ENCODE peak calls at places on chromosomes 4 and X, in four cellular contexts. D, J, M and X are unnamed samples.

GRCh38 chrX:45768666-45769065 is 568.0 kb upstream of the DIPK2B start:
- DNase-seq in M (no peak), J (no peak), D (no peak), X (no peak)

GRCh38 chr4:79576480-79576803 is 168.4 kb upstream of the GK2 start:
- DNase-seq in D (no peak), M (no peak), J (no peak), X (peak)

GRCh38 chr4:12555011-12555410 is 929.1 kb downstream of the RAB28 start:
- DNase-seq in M (no peak), D (no peak), J (no peak), X (no peak)

GRCh38 chr4:180913750-180914149 is 1329.5 kb upstream of the TENM3 start:
- DNase-seq in D (no peak), J (no peak), M (no peak), X (no peak)

GRCh38 chrX:2928583-2929434 is at the start of gene ARSD:
- DNase-seq in D (no peak), M (peak), J (no peak), X (peak)

GRCh38 chr4:17324431-17324830 is 187.5 kb downstream of the QDPR start:
- DNase-seq in M (no peak), D (no peak), J (peak), X (peak)

GRCh38 chr4:26000274-26000950 is 86.4 kb downstream of the SMIM20 start:
- DNase-seq in J (no peak), M (no peak), D (no peak), X (no peak)

GRCh38 chr4:66629927-66630326 is 915.4 kb downstream of the CENPC start:
- DNase-seq in M (no peak), D (no peak), J (no peak), X (no peak)

GRCh38 chr4:74624351-74625151 is 169.8 kb downstream of the BTC start:
- DNase-seq in D (no peak), J (no peak), M (no peak), X (peak)

GRCh38 chr4:184448828-184449227 is 25.5 kb downstream of the IRF2 start:
- DNase-seq in J (no peak), M (no peak), D (no peak), X (no peak)

GRCh38 chrX:135112096-135112729 is 8.1 kb downstream of the ETDB start:
- DNase-seq in D (no peak), J (peak), M (no peak), X (no peak)

GRCh38 chr4:84938316-84938715 is 28.2 kb downstream of the WDFY3 start:
- DNase-seq in D (no peak), M (no peak), J (no peak), X (peak)

GRCh38 chrX:74449322-74449936 is 28.1 kb downstream of the SLC16A2 start:
- DNase-seq in D (no peak), M (no peak), J (no peak), X (no peak)

GRCh38 chr4:93788712-93789111 is 39.8 kb upstream of the ATOH1 start:
- DNase-seq in J (peak), M (no peak), D (no peak), X (peak)

GRCh38 chrX:48937065-48937907 is 18.5 kb upstream of the PIM2 start:
- DNase-seq in D (peak), M (no peak), J (peak), X (no peak)

GRCh38 chrX:5733483-5733882 is 495.2 kb downstream of the NLGN4X start:
- DNase-seq in M (no peak), D (no peak), J (no peak), X (no peak)

GRCh38 chrX:100648601-100649417 is 4.8 kb downstream of the SRPX2 start:
- DNase-seq in J (no peak), D (no peak), M (no peak), X (peak)

GRCh38 chr4:80454040-80454439 is 118.5 kb downstream of the CFAP299 start:
- DNase-seq in D (no peak), J (no peak), M (no peak), X (no peak)

GRCh38 chrX:1119275-1119674 is 93.2 kb downstream of the CRLF2 start:
- DNase-seq in D (no peak), J (no peak), M (no peak), X (no peak)

GRCh38 chr4:138889216-138889615 is 126.4 kb upstream of the NOCT start:
- DNase-seq in D (no peak), M (no peak), J (no peak), X (no peak)

GRCh38 chrX:78037881-78038280 is 66.2 kb upstream of the PGK1 start:
- DNase-seq in J (no peak), D (no peak), M (no peak), X (no peak)

GRCh38 chr4:54941994-54942552 is 183.3 kb downstream of the KDR start:
- DNase-seq in M (no peak), J (no peak), D (no peak), X (no peak)

GRCh38 chrX:23699636-23700194 is 32.4 kb downstream of the PRDX4 start:
- DNase-seq in D (no peak), M (no peak), J (peak), X (no peak)

GRCh38 chr4:45453258-45453841 is 670.5 kb downstream of the GABRG1 start:
- DNase-seq in D (no peak), M (no peak), J (no peak), X (peak)

GRCh38 chr4:83454626-83455025 is 997 bp downstream of the HELQ start:
- DNase-seq in D (no peak), J (no peak), M (no peak), X (no peak)

GRCh38 chr4:7007944-7008343 is 35.2 kb upstream of the TADA2B start:
- DNase-seq in M (no peak), J (peak), D (no peak), X (peak)

GRCh38 chrX:9342581-9343051 is 122.2 kb upstream of the TBL1X start:
- DNase-seq in M (peak), D (no peak), J (peak), X (peak)

GRCh38 chrX:13863326-13863725 is 46.4 kb upstream of the GPM6B start:
- DNase-seq in M (no peak), D (no peak), J (no peak), X (no peak)

GRCh38 chrX:13864264-13864663 is 47.4 kb upstream of the GPM6B start:
- DNase-seq in J (no peak), D (no peak), M (no peak), X (no peak)

DNA sequence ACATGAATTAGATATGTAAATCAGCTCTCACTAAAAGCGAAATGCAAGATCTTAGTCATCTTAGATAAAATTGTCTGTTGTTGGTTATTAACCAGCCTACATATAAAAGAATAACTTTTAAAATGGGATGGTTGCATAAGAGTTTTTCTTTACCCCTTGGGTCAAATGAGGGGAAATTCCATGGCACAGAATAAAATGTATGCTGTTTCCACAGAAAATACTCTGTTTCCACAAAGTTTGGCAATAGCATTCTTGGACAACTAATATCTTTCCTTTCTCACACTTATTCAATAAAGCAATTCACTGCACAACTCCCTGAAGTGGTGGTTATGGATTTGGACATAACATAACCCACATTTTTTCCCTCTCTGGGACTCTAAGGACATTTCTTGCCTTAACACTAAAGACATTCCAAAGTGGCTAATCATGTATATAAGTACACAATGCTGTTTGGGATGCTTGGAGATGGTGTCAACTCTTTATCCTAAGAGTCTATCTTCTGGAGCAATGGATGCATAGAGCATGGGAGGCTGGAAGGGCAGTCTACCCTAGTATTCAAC is 51.7 kb upstream of the GPM6B start:
- DNase-seq in D (no peak), M (no peak), J (no peak), X (no peak)
- TF ChIP-seq CBX5 in D (no peak), M (no peak), J (no peak), X (no peak)

GRCh38 chr4:173264245-173264959 is 69.8 kb downstream of the HMGB2 start:
- DNase-seq in J (peak), M (no peak), D (no peak), X (no peak)
- TF ChIP-seq ATF2 in J (no peak), M (no peak), D (no peak), X (no peak)

GRCh38 chrX:97787849-97788248 is 904.1 kb downstream of the RPA4 start:
- DNase-seq in M (no peak), J (no peak), D (no peak), X (no peak)
- TF ChIP-seq USF2 in M (no peak), J (no peak), D (no peak), X (no peak)

GRCh38 chrX:107596651-107597050 is 31.7 kb upstream of the PRPS1 start:
- DNase-seq in J (no peak), D (no peak), M (no peak), X (no peak)
- TF ChIP-seq CBX5 in J (no peak), D (no peak), M (no peak), X (no peak)

DNA sequence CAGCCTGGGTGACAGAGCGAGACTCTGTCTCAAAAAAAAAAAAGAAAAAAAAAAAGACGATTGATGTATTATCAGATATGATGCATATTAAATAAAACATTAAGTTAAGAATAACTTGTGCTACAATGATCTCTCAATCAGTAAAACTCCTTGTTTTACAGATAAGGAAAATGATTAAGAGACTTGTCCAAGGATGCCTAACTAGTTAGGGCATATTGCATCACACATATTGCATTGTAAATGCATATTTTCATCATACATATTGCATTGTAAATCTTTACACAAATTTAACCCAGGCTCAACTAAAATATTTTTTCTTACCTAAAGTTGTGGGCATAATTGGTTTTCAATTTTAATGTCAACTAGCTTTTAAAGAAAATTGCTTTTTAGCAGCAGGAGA is 26.3 kb downstream of the TBCK start:
- DNase-seq in J (no peak), D (no peak), M (no peak), X (no peak)
- TF ChIP-seq ATF2 in J (no peak), D (no peak), M (no peak), X (no peak)

DNA sequence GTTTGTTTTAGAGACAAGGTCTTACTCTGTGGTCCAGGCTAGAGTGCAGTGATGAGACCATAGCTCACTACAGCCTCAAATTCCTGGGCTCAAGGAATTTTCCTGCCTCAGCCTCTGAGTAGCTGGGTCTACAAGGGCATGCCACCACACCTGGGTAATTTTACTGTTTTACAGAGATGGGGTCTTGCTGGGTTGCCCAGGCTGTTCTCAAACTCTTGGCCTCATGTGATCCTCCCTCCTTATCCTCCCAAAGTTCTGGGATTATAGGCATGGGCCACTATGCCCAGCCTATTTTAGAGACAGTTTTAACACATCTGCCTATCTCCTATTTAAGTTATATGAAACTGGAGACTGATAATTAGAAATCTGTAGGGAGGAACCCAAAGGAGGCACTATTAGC is 53.8 kb downstream of the SPRY1 start:
- DNase-seq in J (no peak), D (no peak), M (no peak), X (no peak)
- TF ChIP-seq USF2 in J (no peak), D (no peak), M (no peak), X (no peak)